ENCODE peak calls at places on chromosomes 11 and 22, in six cellular contexts. E, F, I, W, C and N are unnamed samples.

GRCh38 chr11:44305643-44306468 is 4.1 kb downstream of the ALX4 start:
- DNase-seq in W (no peak), C (no peak), E (no peak), I (no peak), F (no peak), N (no peak)

GRCh38 chr11:131476266-131476665 is 105.9 kb downstream of the NTM start:
- DNase-seq in F (no peak), E (no peak), I (no peak), C (no peak), W (peak; percentile 90), N (no peak)

GRCh38 chr22:28395520-28395919 is 284.1 kb downstream of the TTC28 start:
- DNase-seq in I (no peak), C (no peak), F (no peak), E (no peak), W (no peak), N (no peak)

GRCh38 chr11:124673333-124674167 is at the start of the genes SIAE and SPA17:
- DNase-seq in C (peak; percentile 87), E (peak; percentile 94), I (peak; percentile 86), F (peak; percentile 95), W (peak; percentile 96), N (peak; percentile 90)

GRCh38 chr11:115153135-115153534 is 351.1 kb downstream of the CADM1 start:
- DNase-seq in I (no peak), W (no peak), F (no peak), C (no peak), E (no peak), N (no peak)

GRCh38 chr11:28528217-28528616 is 420.0 kb downstream of the METTL15 start:
- DNase-seq in C (no peak), W (no peak), E (no peak), I (no peak), F (no peak), N (no peak)

GRCh38 chr11:40403321-40403720 is 1056.1 kb downstream of the LRRC4C start:
- DNase-seq in E (no peak), W (no peak), I (no peak), F (no peak), C (no peak), N (no peak)

GRCh38 chr11:34431979-34432378 is 6.8 kb upstream of the CAT start:
- DNase-seq in C (no peak), F (no peak), E (no peak), I (no peak), W (no peak), N (no peak)

GRCh38 chr11:3178349-3178748 is 13.2 kb upstream of the OSBPL5 start:
- DNase-seq in E (no peak), W (no peak), F (no peak), I (no peak), C (no peak), N (no peak)

GRCh38 chr22:18082467-18082866 is 4.7 kb downstream of the PEX26 start:
- DNase-seq in E (no peak), C (no peak), W (no peak), F (no peak), I (no peak), N (no peak)

GRCh38 chr11:115168229-115168671 is 336.0 kb downstream of the CADM1 start:
- DNase-seq in C (no peak), F (peak; percentile 40), I (no peak), E (peak; percentile 23), W (no peak), N (no peak)

GRCh38 chr11:83272627-83273026 is 13.5 kb downstream of the CCDC90B start:
- DNase-seq in W (no peak), I (no peak), C (no peak), F (no peak), E (no peak), N (no peak)

GRCh38 chr11:134574425-134574824 is 162.4 kb upstream of the B3GAT1 start:
- DNase-seq in E (no peak), F (no peak), I (no peak), C (no peak), W (no peak), N (no peak)

GRCh38 chr11:130106381-130106780 is 36.7 kb downstream of the APLP2 start:
- DNase-seq in E (no peak), W (no peak), C (no peak), I (no peak), F (no peak), N (no peak)

GRCh38 chr22:41856484-41856883 is 23.6 kb downstream of the SREBF2 start:
- DNase-seq in I (no peak), E (no peak), W (no peak), F (no peak), C (no peak), N (no peak)

GRCh38 chr11:352456-353180 is 16.7 kb upstream of the B4GALNT4 start:
- DNase-seq in W (no peak), F (no peak), I (no peak), C (no peak), E (no peak), N (no peak)

GRCh38 chr11:128483211-128483788 is 104.1 kb downstream of the ETS1 start:
- DNase-seq in F (no peak), E (no peak), C (no peak), W (no peak), I (no peak), N (no peak)

GRCh38 chr11:93740802-93741093 is 547 bp downstream of the TAF1D start:
- DNase-seq in W (peak; percentile 55), C (peak; percentile 35), F (peak; percentile 35), I (no peak), E (peak; percentile 63), N (no peak)

GRCh38 chr11:67378544-67378943 is 5.1 kb upstream of the CLCF1 start:
- DNase-seq in W (no peak), F (no peak), C (no peak), I (no peak), E (no peak), N (no peak)

DNA sequence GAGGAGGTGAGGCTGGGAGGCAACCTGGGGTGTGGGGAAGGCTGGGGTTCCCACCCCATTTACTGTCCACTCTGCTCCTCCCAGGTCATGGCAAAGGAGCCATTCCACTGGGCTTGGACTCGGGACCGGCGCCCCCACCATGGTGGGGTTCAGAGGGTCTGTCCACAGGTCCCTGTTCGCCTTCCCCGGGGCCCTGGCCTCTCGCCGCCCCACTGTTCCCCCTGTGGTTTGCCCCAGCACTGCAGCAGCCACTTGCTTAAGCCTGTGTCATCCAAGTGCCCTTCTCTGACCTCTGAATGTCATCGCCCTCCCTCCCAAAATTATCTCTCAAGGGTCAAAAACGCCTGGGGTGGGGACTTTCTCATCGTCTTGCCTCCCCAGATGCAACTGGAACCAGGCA is 2.6 kb downstream of the SPDYC start:
- DNase-seq in W (no peak), I (no peak), E (no peak), F (no peak), C (no peak), N (no peak)
- TF ChIP-seq CTCF in W (no peak), I (peak; percentile 17), E (no peak), F (no peak), C (no peak), N (no peak)

DNA sequence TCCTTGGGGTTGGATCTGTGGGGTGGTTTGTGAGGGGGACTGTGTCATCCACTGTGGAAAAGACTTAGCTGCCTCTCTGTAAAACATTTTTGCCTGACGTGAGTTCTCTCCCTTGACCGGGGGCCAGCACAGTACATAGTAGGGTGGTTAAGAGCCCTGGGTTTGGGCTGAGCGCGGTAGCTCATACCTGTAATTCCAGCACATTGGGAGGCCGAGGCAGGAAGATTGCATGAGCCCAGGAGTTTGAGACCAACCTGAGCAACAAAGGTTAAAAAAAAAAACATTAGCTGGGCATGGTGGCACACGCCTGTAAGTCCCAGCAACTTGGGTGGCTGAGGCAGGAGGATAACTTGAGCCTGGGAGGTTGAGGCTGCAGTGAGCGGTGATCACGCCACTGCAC is 74.7 kb upstream of the WNT7B start:
- DNase-seq in W (no peak), E (no peak), C (no peak), F (no peak), I (no peak), N (no peak)
- H3K27ac ChIP-seq in W (no peak overlapping the region), E (peak overlapping the region; percentile 99), C (peak overlapping the region; percentile 99), F (peak overlapping the region; percentile 99), I (no peak overlapping the region), N (peak overlapping the region; percentile 99)

GRCh38 chr22:20086101-20086599 is 6.1 kb downstream of the DGCR8 start:
- DNase-seq in C (no peak), E (no peak), F (no peak), W (no peak), I (no peak), N (no peak)

GRCh38 chr22:20083157-20083890 is 3.3 kb downstream of the DGCR8 start:
- DNase-seq in C (no peak), E (no peak), F (no peak), W (no peak), I (no peak), N (no peak)

GRCh38 chr22:20085651-20086050 is 5.6 kb downstream of the DGCR8 start:
- DNase-seq in E (no peak), W (no peak), I (no peak), C (no peak), F (no peak), N (no peak)

GRCh38 chr22:20084547-20085413 is 4.7 kb downstream of the DGCR8 start:
- DNase-seq in I (no peak), E (no peak), F (no peak), C (peak; percentile 38), W (peak; percentile 71), N (no peak)

GRCh38 chr22:20083891-20084546 is 4.0 kb downstream of the DGCR8 start:
- DNase-seq in F (no peak), I (no peak), W (no peak), C (no peak), E (no peak), N (no peak)
- H3K4me3 ChIP-seq in F (no peak overlapping the region), I (no peak overlapping the region), W (no peak overlapping the region), C (no peak overlapping the region), E (no peak overlapping the region), N (no peak overlapping the region)

GRCh38 chr11:81655351-81655750 is 1078.3 kb downstream of the FAM181B start:
- DNase-seq in C (no peak), W (no peak), F (no peak), E (no peak), I (no peak), N (no peak)

DNA sequence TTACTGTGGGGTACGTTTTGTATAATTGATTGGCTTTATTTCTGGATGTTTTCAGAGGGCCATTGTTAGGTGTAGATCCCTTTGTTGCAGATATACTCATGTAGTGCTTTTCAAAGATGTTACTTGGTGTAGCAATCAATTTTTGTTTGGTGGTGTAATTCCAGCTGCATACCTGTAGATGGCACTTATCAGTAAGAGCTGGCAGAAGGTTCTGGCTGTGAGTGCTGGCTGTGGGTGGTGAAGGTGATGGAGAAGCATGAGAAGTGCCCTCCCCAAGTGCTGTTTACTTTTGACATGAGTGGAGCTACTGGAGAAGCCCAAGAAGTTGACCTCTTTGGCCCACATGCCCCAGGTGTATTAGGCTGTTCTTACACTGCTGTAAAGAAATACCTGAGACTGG is 1074.9 kb downstream of the FAM181B start:
- DNase-seq in C (peak; percentile 1), I (no peak), E (no peak), F (no peak), W (peak; percentile 30), N (no peak)
- TF ChIP-seq CTCF in C (peak; percentile 10), I (peak; percentile 19), E (no peak), F (no peak), W (peak; percentile 65), N (peak; percentile 36)